ENCODE peak calls at places on chromosomes 2 and 18, in six cellular contexts. One of them, this sample, is unnamed.

GRCh38 chr18:10386956-10387355 is 67.5 kb upstream of the APCDD1 start:
- DNase-seq in activated naive CD4-positive, alpha-beta T cell: no peak
- DNase-seq in activated T-helper 9 cell treated with anti-CD3 and anti-CD28 coated beads, Interleukin-2, amount 50 U/mL, for 16 hours: no peak
- DNase-seq in A172: no peak
- DNase-seq in HEK293T: no peak
- DNase-seq in kidney: no peak
- DNase-seq in this sample: no peak

GRCh38 chr18:6884944-6885343 is 155.4 kb downstream of the ARHGAP28 start:
- DNase-seq in HEK293T: no peak
- DNase-seq in A172: no peak
- DNase-seq in activated T-helper 9 cell treated with anti-CD3 and anti-CD28 coated beads, Interleukin-2, amount 50 U/mL, for 16 hours: no peak
- DNase-seq in activated naive CD4-positive, alpha-beta T cell: no peak
- DNase-seq in kidney: no peak
- DNase-seq in this sample: no peak

GRCh38 chr2:201880620-201881381 is 74.5 kb downstream of the CDK15 start:
- DNase-seq in activated T-helper 9 cell treated with anti-CD3 and anti-CD28 coated beads, Interleukin-2, amount 50 U/mL, for 16 hours: no peak
- DNase-seq in A172: no peak
- DNase-seq in kidney: peak
- DNase-seq in HEK293T: no peak
- DNase-seq in activated naive CD4-positive, alpha-beta T cell: no peak
- DNase-seq in this sample: no peak

GRCh38 chr2:70728128-70728527 is 39.9 kb downstream of the ADD2 start:
- DNase-seq in kidney: no peak
- DNase-seq in HEK293T: no peak
- DNase-seq in activated naive CD4-positive, alpha-beta T cell: no peak
- DNase-seq in activated T-helper 9 cell treated with anti-CD3 and anti-CD28 coated beads, Interleukin-2, amount 50 U/mL, for 16 hours: no peak
- DNase-seq in A172: peak
- DNase-seq in this sample: no peak

GRCh38 chr2:59184281-59185020 is 943.3 kb upstream of the FANCL start:
- DNase-seq in activated T-helper 9 cell treated with anti-CD3 and anti-CD28 coated beads, Interleukin-2, amount 50 U/mL, for 16 hours: no peak
- DNase-seq in kidney: no peak
- DNase-seq in A172: peak
- DNase-seq in activated naive CD4-positive, alpha-beta T cell: no peak
- DNase-seq in HEK293T: no peak
- DNase-seq in this sample: no peak

GRCh38 chr2:159010340-159010739 is 41.9 kb downstream of the TANC1 start:
- DNase-seq in HEK293T: no peak
- DNase-seq in activated naive CD4-positive, alpha-beta T cell: no peak
- DNase-seq in A172: peak
- DNase-seq in kidney: no peak
- DNase-seq in activated T-helper 9 cell treated with anti-CD3 and anti-CD28 coated beads, Interleukin-2, amount 50 U/mL, for 16 hours: no peak
- DNase-seq in this sample: no peak

GRCh38 chr2:25722224-25722623 is 48.8 kb upstream of the DTNB start:
- DNase-seq in activated T-helper 9 cell treated with anti-CD3 and anti-CD28 coated beads, Interleukin-2, amount 50 U/mL, for 16 hours: no peak
- DNase-seq in activated naive CD4-positive, alpha-beta T cell: no peak
- DNase-seq in HEK293T: no peak
- DNase-seq in A172: no peak
- DNase-seq in kidney: no peak
- DNase-seq in this sample: no peak

GRCh38 chr2:64591188-64591587 is 62.5 kb downstream of the SERTAD2 start:
- DNase-seq in activated T-helper 9 cell treated with anti-CD3 and anti-CD28 coated beads, Interleukin-2, amount 50 U/mL, for 16 hours: no peak
- DNase-seq in activated naive CD4-positive, alpha-beta T cell: no peak
- DNase-seq in HEK293T: no peak
- DNase-seq in kidney: no peak
- DNase-seq in A172: no peak
- DNase-seq in this sample: no peak

GRCh38 chr2:128314026-128314347 is 4.7 kb downstream of the HS6ST1 start:
- DNase-seq in activated T-helper 9 cell treated with anti-CD3 and anti-CD28 coated beads, Interleukin-2, amount 50 U/mL, for 16 hours: no peak
- DNase-seq in HEK293T: no peak
- DNase-seq in A172: no peak
- DNase-seq in activated naive CD4-positive, alpha-beta T cell: no peak
- DNase-seq in kidney: no peak
- DNase-seq in this sample: no peak

GRCh38 chr2:72864500-72864899 is 22.7 kb upstream of the SPR start:
- DNase-seq in activated naive CD4-positive, alpha-beta T cell: no peak
- DNase-seq in A172: peak
- DNase-seq in activated T-helper 9 cell treated with anti-CD3 and anti-CD28 coated beads, Interleukin-2, amount 50 U/mL, for 16 hours: no peak
- DNase-seq in kidney: no peak
- DNase-seq in HEK293T: no peak
- DNase-seq in this sample: no peak

GRCh38 chr2:4695281-4695861 is 992.0 kb downstream of the DCDC2C start:
- DNase-seq in activated naive CD4-positive, alpha-beta T cell: no peak
- DNase-seq in kidney: no peak
- DNase-seq in HEK293T: no peak
- DNase-seq in A172: no peak
- DNase-seq in activated T-helper 9 cell treated with anti-CD3 and anti-CD28 coated beads, Interleukin-2, amount 50 U/mL, for 16 hours: no peak
- DNase-seq in this sample: no peak

GRCh38 chr2:101469863-101470262 is 5.0 kb downstream of the RFX8 start:
- DNase-seq in HEK293T: no peak
- DNase-seq in activated naive CD4-positive, alpha-beta T cell: no peak
- DNase-seq in A172: no peak
- DNase-seq in activated T-helper 9 cell treated with anti-CD3 and anti-CD28 coated beads, Interleukin-2, amount 50 U/mL, for 16 hours: no peak
- DNase-seq in kidney: no peak
- DNase-seq in this sample: no peak

GRCh38 chr2:226742346-226742745 is 57.3 kb downstream of the IRS1 start:
- DNase-seq in kidney: no peak
- DNase-seq in activated T-helper 9 cell treated with anti-CD3 and anti-CD28 coated beads, Interleukin-2, amount 50 U/mL, for 16 hours: no peak
- DNase-seq in activated naive CD4-positive, alpha-beta T cell: no peak
- DNase-seq in HEK293T: no peak
- DNase-seq in A172: no peak
- DNase-seq in this sample: peak

GRCh38 chr2:241211276-241211675 is 22.8 kb downstream of the ANO7 start:
- DNase-seq in activated naive CD4-positive, alpha-beta T cell: no peak
- DNase-seq in kidney: no peak
- DNase-seq in activated T-helper 9 cell treated with anti-CD3 and anti-CD28 coated beads, Interleukin-2, amount 50 U/mL, for 16 hours: no peak
- DNase-seq in HEK293T: no peak
- DNase-seq in A172: no peak
- DNase-seq in this sample: no peak

GRCh38 chr2:205700331-205701132 is 18.2 kb downstream of the NRP2 start:
- DNase-seq in HEK293T: no peak
- DNase-seq in activated T-helper 9 cell treated with anti-CD3 and anti-CD28 coated beads, Interleukin-2, amount 50 U/mL, for 16 hours: no peak
- DNase-seq in kidney: no peak
- DNase-seq in activated naive CD4-positive, alpha-beta T cell: no peak
- DNase-seq in A172: peak
- DNase-seq in this sample: no peak

GRCh38 chr2:162103443-162104009 is 29.5 kb upstream of the DPP4 start:
- DNase-seq in HEK293T: no peak
- DNase-seq in kidney: no peak
- DNase-seq in A172: no peak
- DNase-seq in activated naive CD4-positive, alpha-beta T cell: no peak
- DNase-seq in activated T-helper 9 cell treated with anti-CD3 and anti-CD28 coated beads, Interleukin-2, amount 50 U/mL, for 16 hours: no peak
- DNase-seq in this sample: no peak

GRCh38 chr2:157264099-157264498 is 6.6 kb downstream of the GALNT5 start:
- DNase-seq in A172: no peak
- DNase-seq in activated naive CD4-positive, alpha-beta T cell: no peak
- DNase-seq in kidney: no peak
- DNase-seq in HEK293T: no peak
- DNase-seq in activated T-helper 9 cell treated with anti-CD3 and anti-CD28 coated beads, Interleukin-2, amount 50 U/mL, for 16 hours: no peak
- DNase-seq in this sample: peak

GRCh38 chr2:151823651-151824050 is 4.6 kb downstream of the ARL5A start:
- DNase-seq in activated naive CD4-positive, alpha-beta T cell: no peak
- DNase-seq in activated T-helper 9 cell treated with anti-CD3 and anti-CD28 coated beads, Interleukin-2, amount 50 U/mL, for 16 hours: no peak
- DNase-seq in HEK293T: no peak
- DNase-seq in A172: no peak
- DNase-seq in kidney: no peak
- DNase-seq in this sample: peak

GRCh38 chr2:28438532-28439063 is 45.9 kb downstream of the FOSL2 start:
- DNase-seq in kidney: no peak
- DNase-seq in HEK293T: no peak
- DNase-seq in A172: no peak
- DNase-seq in activated T-helper 9 cell treated with anti-CD3 and anti-CD28 coated beads, Interleukin-2, amount 50 U/mL, for 16 hours: no peak
- DNase-seq in activated naive CD4-positive, alpha-beta T cell: no peak
- DNase-seq in this sample: no peak

GRCh38 chr18:59696311-59697235 is 650 bp downstream of the CCBE1 start:
- DNase-seq in kidney: no peak
- DNase-seq in A172: no peak
- DNase-seq in activated naive CD4-positive, alpha-beta T cell: no peak
- DNase-seq in HEK293T: peak
- DNase-seq in activated T-helper 9 cell treated with anti-CD3 and anti-CD28 coated beads, Interleukin-2, amount 50 U/mL, for 16 hours: no peak
- DNase-seq in this sample: no peak

GRCh38 chr2:105610444-105611327 is 134.0 kb upstream of the NCK2 start:
- DNase-seq in kidney: no peak
- DNase-seq in HEK293T: no peak
- DNase-seq in activated naive CD4-positive, alpha-beta T cell: no peak
- DNase-seq in A172: no peak
- DNase-seq in activated T-helper 9 cell treated with anti-CD3 and anti-CD28 coated beads, Interleukin-2, amount 50 U/mL, for 16 hours: no peak
- DNase-seq in this sample: peak

GRCh38 chr18:49161627-49162026 is 210.9 kb upstream of the SMAD7 start:
- DNase-seq in activated T-helper 9 cell treated with anti-CD3 and anti-CD28 coated beads, Interleukin-2, amount 50 U/mL, for 16 hours: no peak
- DNase-seq in kidney: no peak
- DNase-seq in activated naive CD4-positive, alpha-beta T cell: no peak
- DNase-seq in HEK293T: no peak
- DNase-seq in A172: no peak
- DNase-seq in this sample: no peak

GRCh38 chr2:226515344-226516055 is 284.1 kb downstream of the IRS1 start:
- DNase-seq in A172: peak
- DNase-seq in activated T-helper 9 cell treated with anti-CD3 and anti-CD28 coated beads, Interleukin-2, amount 50 U/mL, for 16 hours: no peak
- DNase-seq in kidney: no peak
- DNase-seq in activated naive CD4-positive, alpha-beta T cell: no peak
- DNase-seq in HEK293T: no peak
- DNase-seq in this sample: no peak

GRCh38 chr2:108409768-108410167 is 32.0 kb downstream of the SULT1C4 start:
- DNase-seq in kidney: no peak
- DNase-seq in HEK293T: no peak
- DNase-seq in activated T-helper 9 cell treated with anti-CD3 and anti-CD28 coated beads, Interleukin-2, amount 50 U/mL, for 16 hours: no peak
- DNase-seq in A172: peak
- DNase-seq in activated naive CD4-positive, alpha-beta T cell: no peak
- DNase-seq in this sample: no peak

GRCh38 chr2:8678731-8679566 is 2.9 kb upstream of the ID2 start:
- DNase-seq in activated T-helper 9 cell treated with anti-CD3 and anti-CD28 coated beads, Interleukin-2, amount 50 U/mL, for 16 hours: peak
- DNase-seq in activated naive CD4-positive, alpha-beta T cell: peak
- DNase-seq in kidney: peak
- DNase-seq in HEK293T: peak
- DNase-seq in A172: peak
- DNase-seq in this sample: peak

This sample was measured in G401.